ENCODE peak calls at places on chromosome 22, in eight cellular contexts. O is spleen, I is Peyer's patch, A is cardiac muscle cell, Z is H9, Q is breast epithelium, C is PC-9, N is ovary. H is an unnamed sample.

GRCh38 chr22:41800348-41801146 is at the start of gene CCDC134:
- DNase-seq in A (peak; percentile 94), Z (peak; percentile 93), O (peak; percentile 98), C (peak; percentile 78), I (peak; percentile 97), Q (peak; percentile 91), N (peak; percentile 90), H (peak; percentile 86)

GRCh38 chr22:23055448-23056179 is 14.7 kb upstream of the GNAZ start:
- DNase-seq in I (no peak), Z (peak; percentile 14), O (peak; percentile 20), Q (peak; percentile 34), N (no peak), A (no peak), C (no peak), H (no peak)

GRCh38 chr22:33864723-33865130 is 55.5 kb downstream of the LARGE1 start:
- DNase-seq in C (no peak), O (no peak), A (no peak), N (peak; percentile 52), Q (no peak), Z (no peak), I (no peak), H (no peak)

GRCh38 chr22:26587991-26588613 is 1.8 kb downstream of the TPST2 start:
- DNase-seq in N (no peak), Z (no peak), I (no peak), A (no peak), O (no peak), C (no peak), Q (no peak), H (no peak)

GRCh38 chr22:22920104-22920654 is 32.6 kb downstream of the IGLL5 start:
- DNase-seq in N (no peak), O (no peak), Z (no peak), A (no peak), I (no peak), Q (no peak), C (no peak), H (no peak)

GRCh38 chr22:41444360-41445170 is 2.0 kb downstream of the TOB2 start:
- DNase-seq in N (peak; percentile 93), A (peak; percentile 98), I (peak; percentile 96), C (peak; percentile 92), O (peak; percentile 95), Z (peak; percentile 99), Q (peak; percentile 85), H (peak; percentile 95)

GRCh38 chr22:36286096-36286957 is 33.4 kb downstream of the APOL1 start:
- DNase-seq in A (peak; percentile 85), Z (peak; percentile 89), Q (peak; percentile 76), O (peak; percentile 89), C (peak; percentile 62), N (peak; percentile 78), I (peak; percentile 82), H (peak; percentile 69)

GRCh38 chr22:36465232-36466021 is 16.0 kb downstream of the TXN2 start:
- DNase-seq in C (peak; percentile 99), N (peak; percentile 71), O (peak; percentile 79), A (no peak), Z (no peak), Q (peak; percentile 94), I (peak; percentile 83), H (peak; percentile 89)

GRCh38 chr22:41915035-41915782 is at the start of gene SHISA8:
- DNase-seq in I (peak; percentile 73), C (no peak), Z (no peak), A (peak; percentile 66), O (peak; percentile 91), Q (peak; percentile 71), N (peak; percentile 32), H (no peak)

GRCh38 chr22:38411016-38411415 is 44.0 kb downstream of the KCNJ4 start:
- DNase-seq in C (no peak), O (no peak), N (no peak), A (no peak), Z (no peak), Q (peak; percentile 25), I (no peak), H (no peak)

GRCh38 chr22:29994941-29995340 is 85.3 kb upstream of the HORMAD2 start:
- DNase-seq in N (no peak), Z (no peak), O (no peak), I (no peak), C (peak; percentile 59), A (no peak), Q (no peak), H (no peak)

GRCh38 chr22:43743929-43744643 is 68.0 kb downstream of the EFCAB6 start:
- DNase-seq in I (no peak), Q (no peak), N (no peak), Z (no peak), O (no peak), C (no peak), A (no peak), H (no peak)

GRCh38 chr22:43745783-43746356 is 66.2 kb downstream of the EFCAB6 start:
- DNase-seq in A (no peak), Q (no peak), I (no peak), N (no peak), Z (no peak), O (no peak), C (no peak), H (no peak)

GRCh38 chr22:43750751-43751150 is 61.4 kb downstream of the EFCAB6 start:
- DNase-seq in Q (no peak), C (no peak), N (no peak), O (no peak), I (no peak), Z (no peak), A (no peak), H (no peak)

GRCh38 chr22:43749473-43749872 is 62.6 kb downstream of the EFCAB6 start:
- DNase-seq in A (no peak), I (no peak), C (no peak), Z (no peak), O (no peak), Q (no peak), N (no peak), H (no peak)

GRCh38 chr22:43747877-43748276 is 64.2 kb downstream of the EFCAB6 start:
- DNase-seq in C (no peak), O (no peak), N (no peak), Z (no peak), Q (no peak), A (no peak), I (no peak), H (no peak)
- TF ChIP-seq CTCF in C (no peak), O (no peak), N (no peak), Z (peak; percentile 23), Q (no peak), A (no peak), I (no peak), H (no peak)

GRCh38 chr22:31135706-31136105 is 4.6 kb downstream of the PLA2G3 start:
- DNase-seq in O (peak; percentile 51), N (no peak), C (no peak), Z (no peak), A (no peak), I (no peak), Q (no peak), H (no peak)

GRCh38 chr22:31138126-31138525 is 2.2 kb downstream of the PLA2G3 start:
- DNase-seq in I (no peak), Q (no peak), N (no peak), A (no peak), O (no peak), C (no peak), Z (peak; percentile 19), H (no peak)

GRCh38 chr22:31137721-31138120 is 2.6 kb downstream of the PLA2G3 start:
- DNase-seq in Q (no peak), Z (no peak), N (no peak), I (no peak), A (no peak), C (no peak), O (no peak), H (no peak)

GRCh38 chr22:31136155-31136554 is 4.2 kb downstream of the PLA2G3 start:
- DNase-seq in N (no peak), Z (no peak), Q (no peak), O (peak; percentile 33), C (no peak), A (no peak), I (no peak), H (no peak)

DNA sequence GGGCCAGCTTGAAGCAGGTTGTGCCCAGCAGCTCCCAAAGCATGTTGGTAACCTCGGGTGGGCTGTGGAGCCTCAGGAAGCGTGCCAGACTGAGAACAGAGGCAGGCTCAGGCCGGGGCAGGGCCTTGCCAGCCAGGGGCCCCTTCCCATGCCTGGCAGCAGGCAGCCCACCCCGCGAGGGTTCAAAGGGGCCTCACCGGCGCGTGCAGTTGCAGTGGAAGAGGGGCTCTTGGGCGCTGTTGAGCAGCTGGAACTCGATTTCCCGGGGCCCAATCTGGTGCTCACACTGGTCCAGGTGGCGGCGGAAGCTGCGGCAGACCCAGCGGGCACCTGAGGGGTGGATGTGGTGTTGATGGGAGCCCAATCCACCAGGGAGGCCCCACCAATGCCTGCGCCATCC is 3.6 kb downstream of the PLA2G3 start:
- DNase-seq in A (no peak), I (no peak), N (no peak), Z (no peak), O (peak; percentile 33), Q (no peak), C (no peak), H (no peak)
- H3K4me1 ChIP-seq in A (peaks cover 6% of the 10 kb centered on the region), I (no peaks in the 10 kb centered on the region), N (no peaks in the 10 kb centered on the region), Z (peaks cover 7% of the 10 kb centered on the region), O (no peaks in the 10 kb centered on the region), Q (peaks cover 4% of the 10 kb centered on the region), C (peaks cover 4% of the 10 kb centered on the region), H (no peaks in the 10 kb centered on the region)

GRCh38 chr22:39545310-39546063 is 12.9 kb upstream of the RPS19BP1 start:
- DNase-seq in I (peak; percentile 64), Z (peak; percentile 83), O (no peak), N (no peak), A (peak; percentile 86), C (no peak), Q (no peak), H (no peak)

GRCh38 chr22:39546889-39547586 is 14.5 kb upstream of the RPS19BP1 start:
- DNase-seq in Q (no peak), Z (no peak), N (no peak), C (no peak), I (no peak), A (no peak), O (no peak), H (no peak)

GRCh38 chr22:39547587-39547947 is 15.0 kb upstream of the RPS19BP1 start:
- DNase-seq in O (no peak), Q (no peak), N (no peak), Z (no peak), I (no peak), C (no peak), A (no peak), H (no peak)

GRCh38 chr22:39546064-39546365 is 13.5 kb upstream of the RPS19BP1 start:
- DNase-seq in Q (no peak), I (no peak), Z (no peak), O (no peak), C (no peak), A (no peak), N (no peak), H (no peak)

GRCh38 chr22:39543095-39543494 is 10.5 kb upstream of the RPS19BP1 start:
- DNase-seq in Q (no peak), Z (peak; percentile 68), I (peak; percentile 50), O (no peak), N (no peak), C (no peak), A (peak; percentile 68), H (no peak)
- TF ChIP-seq CTCF in Q (no peak), Z (peak; percentile 70), I (no peak), O (no peak), N (no peak), C (peak; percentile 38), A (peak; percentile 60), H (no peak)

DNA sequence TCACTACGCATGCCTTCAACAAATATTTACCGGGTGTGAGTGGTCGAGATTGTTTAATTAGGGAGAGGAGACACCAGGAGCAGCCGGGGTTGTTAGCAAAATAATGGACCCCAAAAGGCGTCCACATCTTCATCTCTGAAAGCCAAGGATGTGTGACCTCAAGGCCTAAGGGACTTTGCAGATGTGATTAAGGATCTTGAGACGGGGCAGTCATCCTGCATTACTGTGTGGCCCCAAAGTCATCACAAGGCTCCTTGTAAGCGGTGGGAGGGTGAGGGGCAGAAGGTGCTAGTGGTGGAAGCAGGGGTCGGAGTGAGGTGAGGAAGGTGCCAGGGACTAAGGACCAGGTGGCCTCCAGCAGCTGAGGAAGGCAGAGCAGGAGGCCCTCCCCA is 83.6 kb downstream of the CELSR1 start:
- DNase-seq in Z (no peak), N (no peak), A (no peak), Q (no peak), O (no peak), I (no peak), C (no peak), H (no peak)
- H3K4me1 ChIP-seq in Z (no peaks in the 10 kb centered on the region), N (no peaks in the 10 kb centered on the region), A (peaks cover 4% of the 10 kb centered on the region), Q (no peaks in the 10 kb centered on the region), O (no peaks in the 10 kb centered on the region), I (no peaks in the 10 kb centered on the region), C (peaks cover 86% of the 10 kb centered on the region), H (peaks cover 28% of the 10 kb centered on the region)

H was measured in prostate gland.